ENCODE peak calls at places on chromosomes 3 and 15, in four cellular contexts. One of them, this sample, is unnamed.

GRCh38 chr3:146715176-146715575 is 110.0 kb upstream of the PLSCR5 start:
- DNase-seq in brain microvascular endothelial cell: no peak
- DNase-seq in HFFc6: peak; percentile 1
- DNase-seq in fibroblast of mammary gland: peak; percentile 47
- DNase-seq in this sample: no peak

GRCh38 chr15:99729920-99730319 is 3.3 kb downstream of the LYSMD4 start:
- DNase-seq in brain microvascular endothelial cell: peak; percentile 28
- DNase-seq in HFFc6: peak; percentile 45
- DNase-seq in fibroblast of mammary gland: peak; percentile 42
- DNase-seq in this sample: no peak

GRCh38 chr15:91055548-91056331 is 33.3 kb upstream of the VPS33B start:
- DNase-seq in brain microvascular endothelial cell: peak; percentile 53
- DNase-seq in HFFc6: peak; percentile 71
- DNase-seq in fibroblast of mammary gland: peak; percentile 66
- DNase-seq in this sample: no peak

GRCh38 chr15:23642413-23643044 is 5.1 kb downstream of the MAGEL2 start:
- DNase-seq in brain microvascular endothelial cell: peak; percentile 10
- DNase-seq in HFFc6: peak; percentile 46
- DNase-seq in fibroblast of mammary gland: peak; percentile 62
- DNase-seq in this sample: no peak

GRCh38 chr15:88619796-88620195 is 1.3 kb upstream of the AEN start:
- DNase-seq in brain microvascular endothelial cell: no peak
- DNase-seq in HFFc6: no peak
- DNase-seq in fibroblast of mammary gland: no peak
- DNase-seq in this sample: no peak

GRCh38 chr3:193617628-193618027 is 24.6 kb downstream of the OPA1 start:
- DNase-seq in brain microvascular endothelial cell: no peak
- DNase-seq in HFFc6: no peak
- DNase-seq in fibroblast of mammary gland: no peak
- DNase-seq in this sample: no peak

GRCh38 chr3:185382154-185382553 is 19.2 kb downstream of the MAP3K13 start:
- DNase-seq in brain microvascular endothelial cell: no peak
- DNase-seq in HFFc6: no peak
- DNase-seq in fibroblast of mammary gland: no peak
- DNase-seq in this sample: no peak

GRCh38 chr3:65833761-65834505 is 204.8 kb downstream of the MAGI1 start:
- DNase-seq in brain microvascular endothelial cell: peak; percentile 23
- DNase-seq in HFFc6: peak; percentile 63
- DNase-seq in fibroblast of mammary gland: peak; percentile 73
- DNase-seq in this sample: no peak

GRCh38 chr3:187878776-187879524 is 133.7 kb upstream of the BCL6 start:
- DNase-seq in brain microvascular endothelial cell: peak; percentile 11
- DNase-seq in HFFc6: peak; percentile 31
- DNase-seq in fibroblast of mammary gland: peak; percentile 16
- DNase-seq in this sample: no peak

GRCh38 chr3:128453521-128454309 is 13.0 kb downstream of the DNAJB8 start:
- DNase-seq in brain microvascular endothelial cell: no peak
- DNase-seq in HFFc6: no peak
- DNase-seq in fibroblast of mammary gland: no peak
- DNase-seq in this sample: no peak

GRCh38 chr3:15436246-15436645 is 8.8 kb downstream of the EAF1 start:
- DNase-seq in brain microvascular endothelial cell: no peak
- DNase-seq in HFFc6: no peak
- DNase-seq in fibroblast of mammary gland: no peak
- DNase-seq in this sample: no peak

GRCh38 chr15:42027521-42027920 is 6.7 kb upstream of the PLA2G4E start:
- DNase-seq in brain microvascular endothelial cell: no peak
- DNase-seq in HFFc6: no peak
- DNase-seq in fibroblast of mammary gland: no peak
- DNase-seq in this sample: no peak

DNA sequence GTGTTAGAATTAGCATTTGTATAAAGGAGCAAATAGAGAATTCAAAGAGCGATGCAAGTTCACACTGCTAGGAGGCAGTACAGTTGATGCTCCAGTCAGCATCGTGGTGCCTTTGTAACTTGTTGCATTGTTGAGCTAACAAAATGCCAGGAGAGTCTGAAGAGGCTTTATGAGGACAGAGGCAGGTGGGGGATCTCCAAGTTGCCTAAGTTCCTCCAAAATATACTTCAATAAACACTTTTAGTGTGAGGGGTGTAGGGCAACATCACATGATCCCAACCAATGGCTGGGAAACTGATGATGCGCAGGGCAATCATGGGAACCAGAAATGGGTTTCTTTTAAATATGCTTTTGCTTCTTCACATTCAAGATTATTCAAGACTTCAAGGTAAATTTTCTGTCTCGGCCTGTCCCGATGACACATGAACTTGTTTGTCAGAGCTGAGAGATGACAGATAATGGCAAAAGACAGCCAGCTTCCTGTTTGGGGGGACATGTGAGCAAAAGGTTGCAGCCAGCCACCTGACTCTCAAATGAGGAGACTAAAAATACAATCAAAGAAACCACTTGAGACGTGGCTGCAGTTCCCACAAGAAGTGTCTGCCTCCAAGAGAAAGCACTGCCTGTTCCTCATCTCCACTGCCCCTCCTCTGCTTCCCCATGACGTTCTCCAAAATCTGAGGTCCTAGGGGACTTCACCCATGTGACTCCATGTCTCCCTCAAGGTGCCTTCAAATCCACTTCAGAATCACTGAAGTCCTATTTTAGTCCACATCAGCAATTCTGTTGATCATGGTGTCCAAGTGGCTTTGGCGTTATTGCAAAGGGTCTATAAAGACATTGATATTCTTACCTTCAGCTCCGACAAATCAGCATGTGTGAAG is 39.3 kb downstream of the KLHL6 start:
- DNase-seq in brain microvascular endothelial cell: no peak
- DNase-seq in HFFc6: no peak
- DNase-seq in fibroblast of mammary gland: no peak
- DNase-seq in this sample: no peak
- TF ChIP-seq CTCF in brain microvascular endothelial cell: no peak
- TF ChIP-seq CTCF in HFFc6: no peak
- TF ChIP-seq CTCF in fibroblast of mammary gland: no peak
- TF ChIP-seq CTCF in this sample: no peak

DNA sequence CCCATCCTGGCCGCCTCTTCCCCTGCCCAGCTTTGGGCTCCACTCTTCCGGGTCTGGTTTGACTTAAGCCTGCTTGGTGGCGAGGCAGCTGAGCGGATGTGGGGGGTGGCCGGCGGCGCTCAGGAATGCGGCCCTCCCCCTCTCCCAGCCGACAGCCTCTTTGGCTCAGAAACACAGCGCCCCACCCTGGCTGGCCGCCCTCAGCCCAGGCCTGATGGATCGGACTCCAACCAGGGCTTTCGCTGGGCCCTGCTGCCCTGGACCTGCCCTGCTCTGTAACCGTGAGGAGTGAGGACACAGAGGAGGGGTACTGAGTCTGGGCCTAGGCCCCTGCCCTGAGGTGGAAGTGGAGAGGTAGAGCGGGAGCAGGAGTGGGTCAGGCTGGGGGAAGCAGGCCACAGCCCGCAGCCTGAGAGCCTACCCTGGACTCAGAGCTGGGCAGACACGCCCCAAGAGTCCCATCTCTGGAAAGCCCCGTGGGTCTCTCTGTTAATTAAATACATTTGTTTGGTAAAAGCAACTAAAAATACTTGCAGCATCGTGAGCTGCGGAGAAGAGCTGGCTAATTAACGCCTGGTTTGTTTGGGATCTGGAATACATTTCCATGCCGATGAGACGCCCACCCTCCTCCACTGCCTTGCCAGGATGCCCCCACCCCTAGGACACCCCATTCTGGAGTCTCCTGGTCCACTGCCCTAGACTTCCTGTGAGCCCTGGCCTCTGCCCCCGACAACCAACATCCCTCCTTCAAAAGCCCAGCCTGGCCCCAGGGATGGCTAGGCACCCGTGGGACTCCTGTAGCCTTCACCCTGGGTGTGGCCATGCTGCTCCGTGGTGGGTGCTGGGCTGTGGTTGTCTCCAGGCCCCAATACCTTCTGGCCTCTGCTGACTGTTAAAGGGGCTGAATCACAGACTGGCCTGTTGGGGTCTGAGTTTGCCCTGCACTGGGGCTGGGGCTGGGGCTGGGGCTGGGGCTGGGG is 19.6 kb downstream of the PLXNA1 start:
- DNase-seq in brain microvascular endothelial cell: peak; percentile 85
- DNase-seq in HFFc6: peak; percentile 87
- DNase-seq in fibroblast of mammary gland: peak; percentile 90
- DNase-seq in this sample: no peak
- TF ChIP-seq CTCF in brain microvascular endothelial cell: peak; percentile 85
- TF ChIP-seq CTCF in HFFc6: peak; percentile 87
- TF ChIP-seq CTCF in fibroblast of mammary gland: peak; percentile 44
- TF ChIP-seq CTCF in this sample: no peak

DNA sequence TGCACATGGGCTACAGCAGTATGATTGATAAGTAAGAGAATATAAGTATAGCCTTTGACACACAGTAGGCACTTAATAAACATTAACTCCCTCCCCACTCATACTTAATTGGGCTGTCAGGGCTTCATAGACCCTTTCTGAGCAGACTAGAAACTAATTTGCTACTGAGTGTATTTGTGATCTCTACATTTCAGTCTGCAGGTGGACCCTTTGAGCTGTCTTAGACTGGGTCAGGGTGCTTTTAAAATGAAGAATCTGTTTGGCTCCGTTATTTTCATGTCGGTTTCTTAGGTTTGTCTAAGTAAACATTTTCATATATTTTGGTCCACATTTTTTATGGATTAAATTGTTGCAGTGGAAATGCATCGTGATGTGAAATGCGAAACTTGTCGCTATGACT is 50.3 kb upstream of the SELENOK start:
- DNase-seq in brain microvascular endothelial cell: no peak
- DNase-seq in HFFc6: no peak
- DNase-seq in fibroblast of mammary gland: no peak
- DNase-seq in this sample: no peak
- TF ChIP-seq CTCF in brain microvascular endothelial cell: no peak
- TF ChIP-seq CTCF in HFFc6: no peak
- TF ChIP-seq CTCF in fibroblast of mammary gland: peak; percentile 1
- TF ChIP-seq CTCF in this sample: no peak

GRCh38 chr3:149235599-149236424 is 14.2 kb upstream of the CP start:
- DNase-seq in brain microvascular endothelial cell: no peak
- DNase-seq in HFFc6: no peak
- DNase-seq in fibroblast of mammary gland: no peak
- DNase-seq in this sample: no peak

GRCh38 chr3:149227591-149228268 is 6.1 kb upstream of the CP start:
- DNase-seq in brain microvascular endothelial cell: no peak
- DNase-seq in HFFc6: no peak
- DNase-seq in fibroblast of mammary gland: peak; percentile 5
- DNase-seq in this sample: no peak

GRCh38 chr3:149231876-149232275 is 10.2 kb upstream of the CP start:
- DNase-seq in brain microvascular endothelial cell: no peak
- DNase-seq in HFFc6: no peak
- DNase-seq in fibroblast of mammary gland: no peak
- DNase-seq in this sample: no peak

GRCh38 chr3:149234671-149235245 is 13.1 kb upstream of the CP start:
- DNase-seq in brain microvascular endothelial cell: no peak
- DNase-seq in HFFc6: no peak
- DNase-seq in fibroblast of mammary gland: peak; percentile 40
- DNase-seq in this sample: no peak

DNA sequence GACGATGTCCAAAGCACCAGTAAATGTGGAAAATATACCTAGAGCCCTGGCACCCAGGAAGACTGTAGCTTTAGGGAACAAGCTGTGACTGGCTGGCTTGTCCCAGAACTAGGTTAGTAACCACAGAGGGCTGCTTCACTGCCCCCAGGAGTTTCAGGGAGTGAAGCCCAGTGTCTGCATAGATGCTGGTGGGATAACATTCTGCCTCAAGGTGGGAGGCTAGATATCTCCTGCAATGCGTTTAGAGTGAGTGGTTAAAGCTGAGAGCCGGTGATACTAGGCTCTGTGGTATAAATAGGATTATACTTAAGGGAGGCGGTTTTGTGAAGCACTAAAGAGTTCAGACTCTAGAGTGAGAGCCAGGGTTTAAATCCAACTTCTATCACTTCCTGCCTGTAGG is 11.7 kb upstream of the CP start:
- DNase-seq in brain microvascular endothelial cell: no peak
- DNase-seq in HFFc6: no peak
- DNase-seq in fibroblast of mammary gland: no peak
- DNase-seq in this sample: no peak
- TF ChIP-seq CTCF in brain microvascular endothelial cell: no peak
- TF ChIP-seq CTCF in HFFc6: no peak
- TF ChIP-seq CTCF in fibroblast of mammary gland: no peak
- TF ChIP-seq CTCF in this sample: no peak

DNA sequence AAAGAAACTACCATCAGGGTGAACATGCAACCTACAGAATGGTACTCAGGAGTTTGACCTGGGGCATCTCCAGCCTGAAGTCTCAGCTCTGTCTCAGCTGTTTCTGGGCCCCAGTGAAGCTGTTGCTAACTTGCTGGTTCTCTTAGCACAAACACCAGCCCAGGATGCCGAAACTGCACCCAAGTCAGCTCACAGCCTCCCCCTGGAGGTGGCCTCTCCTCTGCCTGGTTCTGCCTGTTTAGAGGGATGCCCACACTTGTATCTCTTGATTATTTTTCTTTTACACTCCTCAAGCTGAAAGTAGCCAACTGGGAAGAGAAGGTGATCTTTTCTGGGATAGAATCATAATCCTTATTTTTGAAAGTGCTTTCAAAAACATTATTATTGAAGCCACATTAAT is 289.0 kb upstream of the RASGRP1 start:
- DNase-seq in brain microvascular endothelial cell: peak; percentile 57
- DNase-seq in HFFc6: peak; percentile 33
- DNase-seq in fibroblast of mammary gland: peak; percentile 53
- DNase-seq in this sample: no peak
- TF ChIP-seq CTCF in brain microvascular endothelial cell: peak; percentile 77
- TF ChIP-seq CTCF in HFFc6: peak; percentile 72
- TF ChIP-seq CTCF in fibroblast of mammary gland: peak; percentile 55
- TF ChIP-seq CTCF in this sample: no peak

DNA sequence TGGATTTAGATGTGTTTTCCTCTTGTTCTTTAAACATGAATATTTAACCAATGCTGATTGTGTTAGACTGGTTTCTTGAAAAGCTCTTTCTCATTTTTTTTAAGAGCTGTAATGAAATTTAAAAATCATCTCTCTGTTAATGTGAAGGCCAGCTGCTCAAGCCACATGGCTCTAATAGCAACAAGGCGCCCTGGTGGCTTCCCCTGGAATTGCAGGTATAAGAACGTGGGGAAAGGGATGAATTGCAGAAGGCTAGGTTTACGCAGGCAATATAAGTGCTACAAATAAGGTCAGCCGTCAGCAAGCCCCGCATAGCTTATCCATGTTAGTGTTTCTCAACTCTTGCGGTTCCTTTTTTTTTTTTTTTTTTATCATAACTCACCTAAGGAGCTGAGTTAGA is 108.5 kb downstream of the SAMMSON start:
- DNase-seq in brain microvascular endothelial cell: peak; percentile 18
- DNase-seq in HFFc6: no peak
- DNase-seq in fibroblast of mammary gland: peak; percentile 12
- DNase-seq in this sample: no peak
- TF ChIP-seq CTCF in brain microvascular endothelial cell: peak; percentile 79
- TF ChIP-seq CTCF in HFFc6: peak; percentile 70
- TF ChIP-seq CTCF in fibroblast of mammary gland: peak; percentile 63
- TF ChIP-seq CTCF in this sample: no peak

GRCh38 chr3:152076148-152076547 is 192.6 kb upstream of the MBNL1 start:
- DNase-seq in brain microvascular endothelial cell: no peak
- DNase-seq in HFFc6: peak; percentile 28
- DNase-seq in fibroblast of mammary gland: peak; percentile 50
- DNase-seq in this sample: no peak
- TF ChIP-seq CTCF in brain microvascular endothelial cell: no peak
- TF ChIP-seq CTCF in HFFc6: peak; percentile 52
- TF ChIP-seq CTCF in fibroblast of mammary gland: peak; percentile 24
- TF ChIP-seq CTCF in this sample: no peak

This sample was measured in activated B cell treated with CpG ODN at 0.5 μM for 24 hours.